ENCODE peak calls at places on chromosomes 7 and 10, in seven cellular contexts. Z is mesothelial cell of epicardium, K is transverse colon, X is HuH-7.5, U is IMR-90, R is stomach, M is ecto neural progenitor cell. W is an unnamed sample.
A peak's percentile ranks its signal among the peaks of the same experiment; 100 is the strongest.

GRCh38 chr10:43259981-43260761 is 6.7 kb downstream of the RASGEF1A start:
- DNase-seq in Z (no peak), K (no peak), X (no peak), U (no peak), R (no peak), M (no peak), W (no peak)

GRCh38 chr7:69728299-69728698 is 130.0 kb downstream of the AUTS2 start:
- DNase-seq in Z (no peak), K (no peak), X (no peak), U (no peak), R (no peak), M (no peak), W (no peak)

GRCh38 chr7:55439627-55440026 is 74.5 kb downstream of the LANCL2 start:
- DNase-seq in Z (no peak), K (no peak), X (no peak), U (peak; percentile 36), R (no peak), M (no peak), W (no peak)

GRCh38 chr7:74612015-74612829 is 45.3 kb upstream of the GTF2I start:
- DNase-seq in Z (peak; percentile 42), K (no peak), X (no peak), U (no peak), R (no peak), M (no peak), W (no peak)

GRCh38 chr7:155225095-155225494 is 72.6 kb upstream of the INSIG1 start:
- DNase-seq in Z (no peak), K (no peak), X (no peak), U (no peak), R (no peak), M (no peak), W (no peak)

GRCh38 chr10:13046861-13047528 is 45.5 kb upstream of the CCDC3 start:
- DNase-seq in Z (no peak), K (no peak), X (no peak), U (no peak), R (no peak), M (no peak), W (no peak)

GRCh38 chr7:920351-921070 is 34.0 kb downstream of the ADAP1 start:
- DNase-seq in Z (peak; percentile 26), K (peak; percentile 72), X (no peak), U (no peak), R (peak; percentile 23), M (no peak), W (no peak)

GRCh38 chr7:30308392-30308791 is 24.0 kb downstream of the ZNRF2 start:
- DNase-seq in Z (no peak), K (no peak), X (no peak), U (peak; percentile 12), R (no peak), M (no peak), W (no peak)

GRCh38 chr7:55571534-55572377 is 546 bp downstream of the VOPP1 start:
- DNase-seq in Z (peak; percentile 67), K (peak; percentile 78), X (peak; percentile 77), U (peak; percentile 22), R (peak; percentile 71), M (peak; percentile 75), W (peak; percentile 56)

GRCh38 chr10:78739411-78740053 is 329.2 kb upstream of the ZMIZ1 start:
- DNase-seq in Z (no peak), K (no peak), X (no peak), U (no peak), R (no peak), M (no peak), W (no peak)

GRCh38 chr10:116744163-116744788 is 1.9 kb upstream of the HSPA12A start:
- DNase-seq in Z (no peak), K (no peak), X (no peak), U (no peak), R (no peak), M (no peak), W (no peak)